ENCODE peak calls at places on chromosome 10, in nine cellular contexts. M, R, P, V, J, O, I, D and Q are unnamed samples.

GRCh38 chr10:73591935-73592699 is 975 bp upstream of the USP54 start:
- DNase-seq in V (peak; percentile 73), O (peak; percentile 64), I (peak; percentile 81), R (peak; percentile 81), D (no peak), M (peak; percentile 74), J (no peak), P (peak; percentile 46), Q (peak; percentile 67)

GRCh38 chr10:89576022-89576421 is 40.6 kb upstream of the SLC16A12 start:
- DNase-seq in V (no peak), M (no peak), I (no peak), J (no peak), O (no peak), R (no peak), P (no peak), D (no peak), Q (no peak)

GRCh38 chr10:114845978-114846693 is 24.6 kb downstream of the FHIP2A start:
- DNase-seq in P (no peak), I (no peak), D (no peak), M (no peak), J (no peak), V (no peak), R (no peak), O (no peak), Q (no peak)

GRCh38 chr10:72567884-72568283 is 58.0 kb downstream of the MICU1 start:
- DNase-seq in M (no peak), O (peak; percentile 14), D (no peak), R (no peak), J (no peak), P (no peak), V (no peak), I (no peak), Q (peak; percentile 48)

GRCh38 chr10:69051710-69052487 is 36.0 kb upstream of the SRGN start:
- DNase-seq in I (no peak), P (no peak), O (no peak), J (no peak), V (no peak), D (no peak), M (no peak), R (no peak), Q (no peak)

GRCh38 chr10:75977146-75977545 is 545.7 kb downstream of the LRMDA start:
- DNase-seq in O (no peak), P (no peak), I (peak; percentile 11), M (no peak), J (no peak), D (no peak), V (no peak), R (no peak), Q (no peak)

GRCh38 chr10:112915590-112916572 is 34.2 kb upstream of the TCF7L2 start:
- DNase-seq in M (no peak), I (peak; percentile 81), P (peak; percentile 48), R (peak; percentile 69), D (no peak), O (no peak), V (peak; percentile 61), J (no peak), Q (peak; percentile 87)

GRCh38 chr10:49613882-49614241 is at the start of gene CHAT:
- DNase-seq in M (no peak), J (no peak), O (no peak), D (no peak), P (no peak), R (no peak), V (no peak), I (no peak), Q (no peak)

GRCh38 chr10:128569546-128569945 is 443.3 kb upstream of the MKI67 start:
- DNase-seq in V (no peak), P (no peak), O (no peak), D (no peak), R (no peak), M (no peak), I (no peak), J (no peak), Q (no peak)

GRCh38 chr10:683448-684071 is 5.9 kb downstream of the DIP2C start:
- DNase-seq in D (no peak), V (no peak), I (peak; percentile 50), P (peak; percentile 96), O (peak; percentile 56), M (no peak), R (no peak), J (no peak), Q (peak; percentile 20)

GRCh38 chr10:13722747-13723657 is 136.2 kb downstream of the PRPF18 start:
- DNase-seq in V (no peak), M (no peak), J (no peak), O (peak; percentile 43), R (no peak), P (no peak), D (no peak), I (no peak), Q (no peak)

GRCh38 chr10:113121153-113121552 is 171.1 kb downstream of the TCF7L2 start:
- DNase-seq in J (no peak), M (no peak), O (no peak), I (no peak), V (no peak), R (no peak), D (no peak), P (no peak), Q (no peak)

GRCh38 chr10:93552780-93553179 is 13.7 kb upstream of the FFAR4 start:
- DNase-seq in J (no peak), O (no peak), I (no peak), D (no peak), R (no peak), V (no peak), M (no peak), P (no peak), Q (no peak)

GRCh38 chr10:112261281-112261822 is 21.8 kb upstream of the TECTB start:
- DNase-seq in V (no peak), P (peak; percentile 26), J (no peak), I (peak; percentile 73), D (no peak), O (peak; percentile 2), M (no peak), R (no peak), Q (no peak)

GRCh38 chr10:48410503-48410902 is 104.0 kb downstream of the MAPK8 start:
- DNase-seq in O (no peak), R (no peak), I (no peak), D (no peak), P (no peak), V (no peak), M (no peak), J (no peak), Q (no peak)

GRCh38 chr10:48412933-48413332 is 106.5 kb downstream of the MAPK8 start:
- DNase-seq in V (no peak), R (no peak), M (no peak), D (no peak), O (no peak), I (no peak), P (no peak), J (no peak), Q (no peak)

GRCh38 chr10:48411510-48411909 is 105.0 kb downstream of the MAPK8 start:
- DNase-seq in R (no peak), M (no peak), P (no peak), D (no peak), I (no peak), V (no peak), J (no peak), O (no peak), Q (no peak)

GRCh38 chr10:48414160-48414559 is 107.7 kb downstream of the MAPK8 start:
- DNase-seq in P (no peak), D (no peak), R (no peak), O (no peak), J (no peak), I (no peak), M (no peak), V (no peak), Q (no peak)

DNA sequence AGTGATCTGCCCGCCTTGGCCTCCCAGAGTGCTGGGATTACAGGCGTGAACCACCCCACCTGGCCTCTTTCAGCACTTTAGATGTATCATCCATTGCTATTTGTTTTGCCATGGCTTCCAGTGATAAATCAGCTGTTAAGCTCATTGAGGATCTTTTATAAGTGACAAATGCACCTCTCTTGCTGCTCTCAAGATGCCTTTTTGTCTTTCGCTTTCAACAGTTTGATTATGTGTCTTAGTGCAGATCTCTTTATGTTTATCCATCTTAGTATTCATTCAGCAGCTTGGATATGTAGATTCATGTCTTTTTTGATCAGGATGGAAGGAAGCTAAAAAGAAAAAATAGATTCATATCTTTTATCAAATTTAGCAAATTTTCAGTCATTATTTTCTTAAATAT is 105.6 kb downstream of the MAPK8 start:
- DNase-seq in R (no peak), D (no peak), M (no peak), I (no peak), P (no peak), O (no peak), V (no peak), J (no peak), Q (no peak)
- TF ChIP-seq CTCF in R (no peak), D (no peak), M (no peak), I (no peak), P (no peak), O (no peak), V (no peak), J (no peak), Q (no peak)

DNA sequence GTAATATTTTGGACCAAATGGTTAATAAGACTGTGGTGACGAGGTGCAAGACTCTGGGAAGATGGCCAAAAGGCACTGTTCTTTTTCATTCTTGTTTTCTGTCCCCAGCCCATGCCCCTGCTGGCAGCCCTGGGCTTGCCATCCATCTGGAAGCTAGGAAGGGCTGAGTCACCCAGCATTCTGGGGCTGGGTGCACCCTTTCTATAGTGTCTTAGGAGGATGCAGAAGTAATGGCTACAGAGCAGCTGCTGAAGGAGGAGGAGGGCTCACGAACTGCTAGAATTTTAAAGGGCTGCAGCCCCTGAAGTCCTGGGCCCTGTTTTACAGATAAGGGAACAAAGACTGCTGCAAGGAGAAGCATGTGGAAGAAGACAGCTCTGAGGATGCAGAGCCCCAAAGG is 42.8 kb upstream of the ZNF32 start:
- DNase-seq in R (no peak), I (no peak), V (no peak), J (no peak), P (no peak), M (no peak), O (peak; percentile 67), D (no peak), Q (peak; percentile 64)
- TF ChIP-seq CTCF in R (peak; percentile 11), I (no peak), V (no peak), J (no peak), P (no peak), M (no peak), O (peak; percentile 34), D (no peak), Q (no peak)

GRCh38 chr10:90822508-90822907 is 35.3 kb downstream of the HTR7 start:
- DNase-seq in O (no peak), J (no peak), I (no peak), P (no peak), V (no peak), D (no peak), M (no peak), R (no peak), Q (no peak)
- TF ChIP-seq CTCF in O (no peak), J (no peak), I (no peak), P (no peak), V (no peak), D (no peak), M (no peak), R (no peak), Q (no peak)

DNA sequence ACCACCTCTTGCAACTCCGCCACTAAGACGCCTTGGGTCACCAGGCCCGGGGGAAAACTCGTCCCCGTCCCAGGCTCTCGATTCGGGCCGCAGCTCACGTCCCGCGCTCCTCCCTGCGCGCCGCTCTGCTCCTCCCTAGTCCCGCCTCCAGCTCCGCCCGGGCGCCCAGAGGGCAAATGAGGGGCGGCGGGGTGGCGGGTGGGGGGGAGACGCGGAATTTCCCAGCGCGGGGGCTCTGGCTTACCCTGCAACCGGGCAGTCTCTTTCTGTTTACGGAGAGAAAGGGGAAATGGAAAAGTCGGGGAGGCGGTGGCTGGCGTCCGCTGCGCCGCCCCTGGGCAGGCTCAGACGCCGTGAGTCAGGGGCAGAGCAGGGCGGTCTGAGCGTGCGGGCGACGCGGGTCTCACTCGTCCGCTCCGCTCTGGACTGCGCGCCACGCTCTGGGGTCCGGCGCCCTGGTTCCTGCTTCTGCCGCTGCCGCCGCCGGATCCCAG is at the start of gene MAP3K8:
- DNase-seq in O (peak; percentile 91), V (peak; percentile 82), M (peak; percentile 93), I (peak; percentile 93), R (peak; percentile 87), P (peak; percentile 78), J (peak; percentile 85), D (peak; percentile 64), Q (peak; percentile 86)
- TF ChIP-seq CTCF in O (no peak), V (no peak), M (no peak), I (no peak), R (no peak), P (no peak), J (no peak), D (no peak), Q (no peak)